ENCODE peak calls at places on chromosomes 11 and 22, in five cellular contexts. W, Q, V, U and M are unnamed samples.

GRCh38 chr11:88036701-88037100 is 138.5 kb downstream of the RAB38 start:
- DNase-seq in W (no peak), Q (no peak), V (no peak), U (no peak), M (no peak)

GRCh38 chr22:49608228-49608627 is 219.4 kb downstream of the BRD1 start:
- DNase-seq in W (no peak), Q (peak), V (no peak), U (no peak), M (no peak)

GRCh38 chr11:1917523-1918435 is 1.7 kb upstream of the TNNT3 start:
- DNase-seq in W (peak), Q (peak), V (no peak), U (no peak), M (no peak)

GRCh38 chr11:111447931-111448330 is 64.3 kb downstream of the BTG4 start:
- DNase-seq in W (no peak), Q (no peak), V (no peak), U (no peak), M (no peak)

GRCh38 chr22:46626911-46627805 is 7.0 kb downstream of the GRAMD4 start:
- DNase-seq in W (peak), Q (peak), V (no peak), U (no peak), M (no peak)

GRCh38 chr11:19658344-19658743 is 54.3 kb upstream of the NAV2 start:
- DNase-seq in W (no peak), Q (no peak), V (no peak), U (peak), M (no peak)

GRCh38 chr22:44181912-44182590 is 1.3 kb downstream of the PARVG start:
- DNase-seq in W (no peak), Q (no peak), V (no peak), U (peak), M (no peak)

GRCh38 chr11:123206671-123207421 is 11.8 kb upstream of the CLMP start:
- DNase-seq in W (no peak), Q (no peak), V (no peak), U (no peak), M (no peak)

GRCh38 chr11:69636512-69636866 is 4.5 kb upstream of the CCND1 start:
- DNase-seq in W (peak), Q (peak), V (no peak), U (no peak), M (no peak)

GRCh38 chr22:19422440-19423301 is 8.9 kb downstream of the HIRA start:
- DNase-seq in W (no peak), Q (no peak), V (no peak), U (peak), M (no peak)

GRCh38 chr11:86672007-86672621 is at the start of gene ME3:
- DNase-seq in W (peak), Q (peak), V (peak), U (no peak), M (no peak)

GRCh38 chr11:62054484-62055121 is 69.2 kb upstream of the INCENP start:
- DNase-seq in W (no peak), Q (no peak), V (no peak), U (peak), M (no peak)

GRCh38 chr11:111358038-111359001 is 20.8 kb downstream of the POU2AF1 start:
- DNase-seq in W (no peak), Q (no peak), V (no peak), U (no peak), M (no peak)

GRCh38 chr22:43002198-43002577 is 12.8 kb downstream of the PACSIN2 start:
- DNase-seq in W (no peak), Q (no peak), V (no peak), U (no peak), M (no peak)

GRCh38 chr22:42368379-42369249 is 63.6 kb downstream of the NFAM1 start:
- DNase-seq in W (no peak), Q (peak), V (no peak), U (no peak), M (no peak)

GRCh38 chr11:122784325-122785155 is 53.8 kb upstream of the CRTAM start:
- DNase-seq in W (no peak), Q (no peak), V (no peak), U (no peak), M (no peak)

GRCh38 chr22:22506736-22507135 is 1.8 kb downstream of the ZNF280B start:
- DNase-seq in W (no peak), Q (no peak), V (no peak), U (no peak), M (no peak)

GRCh38 chr11:71302534-71302909 is 50.1 kb upstream of the SHANK2 start:
- DNase-seq in W (no peak), Q (no peak), V (no peak), U (no peak), M (no peak)

GRCh38 chr22:17140022-17140421 is 18.9 kb upstream of the TMEM121B start:
- DNase-seq in W (no peak), Q (no peak), V (no peak), U (no peak), M (no peak)

GRCh38 chr22:46062232-46062615 is 85.3 kb upstream of the WNT7B start:
- DNase-seq in W (no peak), Q (no peak), V (no peak), U (no peak), M (no peak)

GRCh38 chr11:789951-790350 is at the start of gene CEND1:
- DNase-seq in W (no peak), Q (no peak), V (no peak), U (no peak), M (no peak)

GRCh38 chr11:15897211-15897960 is 459.0 kb downstream of the SOX6 start:
- DNase-seq in W (no peak), Q (no peak), V (no peak), U (no peak), M (no peak)

GRCh38 chr11:61776561-61777075 is 15.8 kb downstream of the TMEM258 start:
- DNase-seq in W (peak), Q (peak), V (peak), U (peak), M (no peak)

GRCh38 chr11:75536786-75537629 is 11.3 kb upstream of the GDPD5 start:
- DNase-seq in W (no peak), Q (no peak), V (peak), U (no peak), M (no peak)

GRCh38 chr22:37894939-37895670 is 11.0 kb upstream of the MICALL1 start:
- DNase-seq in W (no peak), Q (no peak), V (no peak), U (no peak), M (no peak)

GRCh38 chr11:110919241-110919893 is 207.1 kb upstream of the ARHGAP20 start:
- DNase-seq in W (no peak), Q (no peak), V (no peak), U (no peak), M (no peak)

GRCh38 chr11:111283945-111284481 is 14.3 kb upstream of the POU2AF3 start:
- DNase-seq in W (peak), Q (no peak), V (no peak), U (no peak), M (no peak)

GRCh38 chr11:123509737-123510578 is 79.9 kb downstream of the GRAMD1B start:
- DNase-seq in W (no peak), Q (no peak), V (no peak), U (no peak), M (peak)

GRCh38 chr22:38398609-38399401 is 56.2 kb downstream of the KCNJ4 start:
- DNase-seq in W (peak), Q (peak), V (peak), U (peak), M (peak)

GRCh38 chr11:8717544-8717875 is 34.9 kb downstream of the RPL27A start:
- DNase-seq in W (no peak), Q (no peak), V (no peak), U (no peak), M (no peak)

GRCh38 chr11:7651700-7652099 is 21.6 kb downstream of the CYB5R2 start:
- DNase-seq in W (no peak), Q (no peak), V (no peak), U (no peak), M (no peak)

GRCh38 chr11:112345166-112345565 is 84.5 kb upstream of the PLET1 start:
- DNase-seq in W (no peak), Q (no peak), V (no peak), U (no peak), M (no peak)

GRCh38 chr11:125315088-125315740 is 150.7 kb downstream of the PKNOX2 start:
- DNase-seq in W (peak), Q (no peak), V (no peak), U (no peak), M (no peak)